ENCODE peak calls at places on chromosome 9, in six cellular contexts. S is EL, N is NCI-H69, L is CD14-positive monocyte, Z is lung microvascular endothelial cell, U is NCI-H1105. X is an unnamed sample.

GRCh38 chr9:304519-305185 is 90.0 kb downstream of the DOCK8 start:
- DNase-seq in S (no peak), Z (peak; percentile 60), N (peak; percentile 3), L (no peak), U (no peak), X (peak; percentile 51)

GRCh38 chr9:16721972-16722371 is 148.5 kb downstream of the BNC2 start:
- DNase-seq in U (no peak), N (peak; percentile 75), L (no peak), S (peak; percentile 72), Z (no peak), X (peak; percentile 7)

GRCh38 chr9:137303031-137303892 is 1.2 kb upstream of the NRARP start:
- DNase-seq in U (no peak), L (no peak), Z (no peak), S (no peak), N (no peak), X (peak; percentile 79)

GRCh38 chr9:110691002-110691549 is 22.5 kb downstream of the MUSK start:
- DNase-seq in S (peak; percentile 64), L (no peak), N (no peak), U (no peak), Z (no peak), X (peak; percentile 17)

GRCh38 chr9:111483862-111484563 is at the start of gene ECPAS:
- DNase-seq in U (peak; percentile 44), L (peak; percentile 71), Z (peak; percentile 75), S (peak; percentile 88), N (peak; percentile 88), X (peak; percentile 87)

GRCh38 chr9:38284768-38285080 is 107.8 kb upstream of the ALDH1B1 start:
- DNase-seq in U (peak; percentile 98), L (no peak), Z (no peak), N (peak; percentile 100), S (no peak), X (peak; percentile 44)

GRCh38 chr9:128026255-128027165 is 40.6 kb downstream of the NAIF1 start:
- DNase-seq in L (no peak), Z (peak; percentile 57), U (no peak), N (no peak), S (no peak), X (no peak)

GRCh38 chr9:132074736-132075135 is 4.9 kb downstream of the MED27 start:
- DNase-seq in Z (peak; percentile 17), L (no peak), N (no peak), S (peak; percentile 43), U (no peak), X (no peak)

GRCh38 chr9:69573666-69574456 is 98.3 kb downstream of the APBA1 start:
- DNase-seq in S (peak; percentile 61), U (no peak), L (no peak), Z (peak; percentile 79), N (peak; percentile 33), X (peak; percentile 53)

GRCh38 chr9:87567566-87567965 is 69.9 kb downstream of the DAPK1 start:
- DNase-seq in L (no peak), U (no peak), S (peak; percentile 29), Z (peak; percentile 20), N (no peak), X (no peak)

GRCh38 chr9:91458905-91459304 is 35.3 kb upstream of the NFIL3 start:
- DNase-seq in N (no peak), L (no peak), U (no peak), S (no peak), Z (no peak), X (no peak)

GRCh38 chr9:21812415-21812814 is 10.0 kb downstream of the MTAP start:
- DNase-seq in S (peak; percentile 76), L (no peak), U (no peak), N (peak; percentile 31), Z (no peak), X (no peak)

GRCh38 chr9:16705121-16705604 is 165.3 kb downstream of the BNC2 start:
- DNase-seq in S (peak; percentile 100), N (peak; percentile 97), Z (peak; percentile 88), U (no peak), L (no peak), X (peak; percentile 86)

GRCh38 chr9:129900263-129901041 is 65.2 kb downstream of the USP20 start:
- DNase-seq in L (no peak), Z (no peak), N (no peak), U (no peak), S (no peak), X (no peak)